ENCODE peak calls at places on chromosome 3, in four cellular contexts. S is PC-3, I is AG09319, N is A549. R is an unnamed sample.

GRCh38 chr3:120846073-120846472 is 61.9 kb upstream of the STXBP5L start:
- DNase-seq in I (no peak), S (no peak), N (no peak), R (no peak)

GRCh38 chr3:186871403-186871924 is 29.0 kb downstream of the ADIPOQ start:
- DNase-seq in N (no peak), S (no peak), I (no peak), R (no peak)

GRCh38 chr3:4759689-4760312 is 219.4 kb upstream of the BHLHE40 start:
- DNase-seq in I (no peak), N (no peak), S (no peak), R (no peak)

GRCh38 chr3:125143982-125144652 is 68.4 kb downstream of the SLC12A8 start:
- DNase-seq in I (no peak), N (no peak), S (no peak), R (no peak)

GRCh38 chr3:148902173-148902791 is 37.2 kb downstream of the CPA3 start:
- DNase-seq in S (peak), N (no peak), I (no peak), R (peak)

GRCh38 chr3:71456155-71456554 is 127.4 kb downstream of the FOXP1 start:
- DNase-seq in N (no peak), I (no peak), S (no peak), R (no peak)

GRCh38 chr3:43348852-43349574 is 62.7 kb downstream of the SNRK start:
- DNase-seq in S (no peak), I (no peak), N (no peak), R (no peak)

GRCh38 chr3:49158108-49158709 is 7.9 kb downstream of the CCDC71 start:
- DNase-seq in S (peak), I (no peak), N (peak), R (peak)

GRCh38 chr3:134810052-134810435 is 15.0 kb downstream of the EPHB1 start:
- DNase-seq in N (no peak), S (no peak), I (no peak), R (no peak)

GRCh38 chr3:177300842-177301241 is 103.6 kb upstream of the TBL1XR1 start:
- DNase-seq in I (no peak), N (no peak), S (no peak), R (no peak)

GRCh38 chr3:60056394-60056793 is 1006.6 kb upstream of the CFAP20DC start:
- DNase-seq in I (no peak), S (no peak), N (no peak), R (no peak)

GRCh38 chr3:50194128-50194902 is 2.9 kb downstream of the GNAT1 start:
- DNase-seq in I (peak), S (peak), N (peak), R (peak)

GRCh38 chr3:86996261-86996955 is 5.5 kb upstream of the VGLL3 start:
- DNase-seq in I (no peak), N (no peak), S (no peak), R (no peak)

DNA sequence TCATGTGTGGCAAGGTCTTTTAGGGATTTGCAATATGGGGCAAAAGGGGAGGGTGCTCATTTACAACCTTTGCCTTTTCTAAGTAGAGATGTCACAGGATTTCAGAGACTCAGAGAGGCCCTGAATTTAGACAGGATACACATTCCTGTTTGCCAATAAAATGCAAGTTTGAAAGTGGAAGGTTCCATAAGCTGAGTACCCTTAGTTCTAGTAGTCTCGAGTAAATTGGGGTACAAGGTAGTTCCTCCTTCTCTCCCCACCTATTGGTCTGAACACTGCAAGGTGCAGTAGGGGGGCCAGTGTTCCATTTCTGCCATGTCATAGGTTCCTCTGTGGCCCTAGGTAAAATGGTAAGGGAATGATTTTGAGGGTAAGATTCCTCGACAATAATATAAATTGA is 5.8 kb downstream of the SOX2 start:
- DNase-seq in I (no peak), S (no peak), N (no peak), R (no peak)
- TF ChIP-seq CTCF in I (no peak), S (no peak), N (no peak), R (no peak)

GRCh38 chr3:136755192-136755591 is 3.0 kb upstream of the STAG1 start:
- DNase-seq in S (no peak), I (no peak), N (no peak), R (no peak)

GRCh38 chr3:136752327-136753111 is at the start of gene STAG1:
- DNase-seq in I (peak), N (peak), S (peak), R (peak)

GRCh38 chr3:136752046-136752326 is 192 bp downstream of the STAG1 start:
- DNase-seq in S (no peak), I (no peak), N (no peak), R (no peak)

GRCh38 chr3:136751259-136752045 is 726 bp downstream of the STAG1 start:
- DNase-seq in N (peak), S (peak), I (peak), R (peak)

DNA sequence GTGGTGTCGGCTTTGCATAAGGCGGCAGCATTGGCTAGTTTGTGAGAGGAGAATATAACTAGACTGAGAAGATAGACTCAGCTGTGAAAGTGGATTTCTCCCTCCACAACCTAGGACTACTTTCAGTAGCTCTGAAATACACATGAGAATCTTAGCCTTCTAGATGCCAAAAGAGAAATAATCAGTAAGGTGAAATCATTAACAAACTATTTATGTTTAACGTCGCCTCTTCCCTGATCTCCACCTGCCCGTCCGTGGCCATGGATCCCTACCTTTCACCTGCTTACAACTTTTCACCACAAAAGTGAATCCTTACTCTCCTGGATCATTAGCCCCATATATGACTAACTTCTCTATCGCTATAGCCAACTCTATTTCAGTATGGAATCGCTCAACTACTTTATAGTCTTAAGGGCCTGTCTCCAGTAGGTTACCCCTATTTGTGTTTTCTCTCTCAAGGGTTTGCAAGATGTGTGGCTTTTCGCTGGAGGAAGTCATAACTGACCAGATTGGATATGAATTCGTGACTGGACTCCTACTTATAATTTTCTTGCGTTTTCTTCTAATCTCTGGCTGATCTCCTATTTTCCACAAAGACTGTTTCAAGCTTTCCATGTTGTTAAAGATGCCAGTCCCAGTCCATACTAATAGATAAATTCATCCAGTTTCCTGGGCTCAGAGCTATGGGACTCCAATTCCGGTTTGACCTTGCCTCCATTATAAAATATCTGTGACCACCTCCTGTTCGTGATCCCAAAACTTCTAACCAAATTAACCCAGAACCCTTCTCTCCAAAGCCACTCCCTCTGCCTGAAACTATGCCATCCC is 1.1 kb upstream of the STAG1 start:
- DNase-seq in S (peak), N (no peak), I (no peak), R (peak)
- TF ChIP-seq CTCF in S (no peak), N (peak), I (no peak), R (no peak)

DNA sequence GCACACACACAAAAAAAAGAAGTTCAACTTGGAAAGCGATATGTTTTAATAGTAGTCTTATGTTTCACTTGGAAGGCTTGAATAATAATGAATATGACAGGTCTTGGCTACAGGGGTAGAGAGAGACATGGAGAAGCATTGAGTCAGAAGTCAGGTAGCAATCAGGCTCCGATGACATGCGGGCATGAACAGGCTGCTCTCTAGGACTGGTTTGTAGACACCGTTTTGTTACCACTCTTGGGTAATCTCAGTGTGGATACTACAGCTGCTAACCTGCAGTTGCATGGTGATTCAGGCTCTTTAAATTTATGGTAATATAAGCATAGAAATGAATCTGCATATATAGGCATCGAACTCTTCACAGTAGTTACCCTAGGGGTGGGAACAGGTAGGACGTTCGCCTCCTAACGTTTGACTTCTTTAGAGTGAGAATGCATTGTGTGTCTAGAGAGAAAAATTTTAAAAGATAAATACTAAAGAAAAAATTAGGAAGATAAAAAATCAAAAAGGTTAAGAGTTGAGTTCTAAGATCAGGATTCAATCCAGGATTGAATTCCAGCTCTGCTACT is 241.6 kb upstream of the KBTBD8 start:
- DNase-seq in I (no peak), S (no peak), N (no peak), R (no peak)
- TF ChIP-seq CTCF in I (no peak), S (no peak), N (no peak), R (no peak)

GRCh38 chr3:45654344-45654934 is 34.8 kb upstream of the SACM1L start:
- DNase-seq in I (no peak), S (peak), N (no peak), R (no peak)
- TF ChIP-seq CTCF in I (no peak), S (peak), N (no peak), R (no peak)

GRCh38 chr3:111764645-111765091 is 94.4 kb upstream of the PHLDB2 start:
- DNase-seq in I (no peak), S (peak), N (peak), R (peak)
- TF ChIP-seq CTCF in I (no peak), S (peak), N (peak), R (no peak)

DNA sequence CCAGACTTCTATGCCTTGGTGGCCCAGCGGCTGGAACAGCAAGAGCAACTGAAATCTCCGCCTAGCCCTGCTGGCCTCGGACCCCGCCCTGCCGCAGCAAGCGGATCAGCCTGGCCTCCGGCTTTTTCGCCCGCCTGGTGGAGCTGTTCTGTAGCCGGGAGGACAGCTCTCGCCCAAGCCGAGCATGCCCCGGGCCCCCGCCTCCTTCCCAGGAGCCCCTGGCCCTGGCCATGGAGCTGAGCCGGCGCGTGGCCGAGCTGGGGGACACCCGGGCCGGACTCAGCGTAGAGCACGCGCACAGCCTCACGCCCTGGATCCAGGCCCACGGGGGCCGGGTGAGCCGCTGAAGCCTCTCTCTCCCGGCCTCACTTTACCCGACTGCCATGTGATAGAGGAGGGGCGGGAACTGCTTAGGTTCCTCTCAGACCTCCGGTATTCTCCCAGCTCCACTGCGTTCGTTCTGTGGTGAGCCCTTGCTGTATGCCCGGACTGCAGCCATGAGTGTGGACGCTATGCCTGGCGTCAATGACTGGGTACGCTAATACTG is 24.1 kb upstream of the MRPL3 start:
- DNase-seq in N (peak), S (peak), I (peak), R (no peak)
- TF ChIP-seq CTCF in N (peak), S (peak), I (peak), R (no peak)

R was measured in MCF 10A.